ENCODE peak calls at places on chromosome 16, in seven cellular contexts. Z, E, C, L, I, O and N are unnamed samples.
A peak's percentile ranks its signal among the peaks of the same experiment; 100 is the strongest.

GRCh38 chr16:700684-701584 is 4.7 kb downstream of the FBXL16 start:
- DNase-seq in Z (no peak), E (no peak), C (no peak), L (no peak), I (no peak), O (no peak), N (peak; percentile 60)

GRCh38 chr16:87945351-87946042 is 5.7 kb upstream of the BANP start:
- DNase-seq in Z (no peak), E (no peak), C (no peak), L (peak; percentile 85), I (no peak), O (peak; percentile 29), N (peak; percentile 74)

GRCh38 chr16:71404364-71404763 is 37.5 kb downstream of the TLE7 start:
- DNase-seq in Z (no peak), E (no peak), C (no peak), L (no peak), I (no peak), O (no peak), N (no peak)

GRCh38 chr16:19824216-19824615 is 60.4 kb downstream of the GPRC5B start:
- DNase-seq in Z (no peak), E (no peak), C (no peak), L (no peak), I (no peak), O (no peak), N (no peak)

GRCh38 chr16:78390828-78391227 is 291.4 kb downstream of the WWOX start:
- DNase-seq in Z (no peak), E (no peak), C (no peak), L (no peak), I (no peak), O (no peak), N (no peak)

GRCh38 chr16:66194866-66195265 is 171.6 kb upstream of the CDH5 start:
- DNase-seq in Z (no peak), E (no peak), C (no peak), L (no peak), I (no peak), O (no peak), N (no peak)

GRCh38 chr16:69186642-69187386 is at the start of gene SNTB2:
- DNase-seq in Z (peak; percentile 93), E (peak; percentile 52), C (peak; percentile 93), L (peak; percentile 25), I (peak; percentile 87), O (peak; percentile 79), N (peak; percentile 96)

GRCh38 chr16:17313085-17313611 is 157.6 kb downstream of the XYLT1 start:
- DNase-seq in Z (no peak), E (no peak), C (no peak), L (no peak), I (no peak), O (no peak), N (no peak)

GRCh38 chr16:5502467-5502869 is 404.9 kb upstream of the EEF2KMT start:
- DNase-seq in Z (peak; percentile 13), E (no peak), C (peak; percentile 7), L (no peak), I (no peak), O (no peak), N (peak; percentile 83)

GRCh38 chr16:68744744-68745280 is 7.7 kb downstream of the CDH1 start:
- DNase-seq in Z (no peak), E (no peak), C (peak; percentile 83), L (no peak), I (no peak), O (no peak), N (no peak)